ENCODE peak calls at places on chromosomes 5 and 9, in four cellular contexts. Y is stomach, A is GM12878, T is GM12891. J is an unnamed sample.
A peak's percentile ranks its signal among the peaks of the same experiment; 100 is the strongest.

GRCh38 chr5:55608595-55608994 is 73.8 kb upstream of the PLPP1 start:
- DNase-seq in Y (no peak), A (no peak), T (no peak), J (no peak)

GRCh38 chr5:77639624-77640023 is 1.1 kb upstream of the OTP start:
- DNase-seq in Y (no peak), A (no peak), T (no peak), J (no peak)

GRCh38 chr5:171445910-171446516 is 26.6 kb downstream of the FGF18 start:
- DNase-seq in Y (no peak), A (no peak), T (no peak), J (no peak)

GRCh38 chr5:4480528-4481404 is 659.4 kb upstream of the ADAMTS16 start:
- DNase-seq in Y (no peak), A (no peak), T (no peak), J (no peak)

GRCh38 chr9:2227468-2227867 is 212.3 kb downstream of the SMARCA2 start:
- DNase-seq in Y (no peak), A (no peak), T (no peak), J (no peak)

GRCh38 chr9:113705938-113706519 is 170.1 kb upstream of the ZNF618 start:
- DNase-seq in Y (peak; percentile 32), A (no peak), T (no peak), J (no peak)

GRCh38 chr5:37111426-37112382 is 137.5 kb downstream of the CPLANE1 start:
- DNase-seq in Y (no peak), A (peak; percentile 64), T (peak; percentile 15), J (peak; percentile 16)

GRCh38 chr9:116494815-116495634 is 192.1 kb upstream of the TRIM32 start:
- DNase-seq in Y (peak; percentile 43), A (no peak), T (no peak), J (no peak)

GRCh38 chr9:133155156-133155555 is 8.6 kb downstream of the GBGT1 start:
- DNase-seq in Y (no peak), A (no peak), T (no peak), J (no peak)

GRCh38 chr5:45411971-45412612 is 284.1 kb downstream of the HCN1 start:
- DNase-seq in Y (no peak), A (no peak), T (no peak), J (no peak)

GRCh38 chr9:81529556-81530193 is 159.7 kb downstream of the TLE1 start:
- DNase-seq in Y (peak; percentile 60), A (no peak), T (no peak), J (no peak)

GRCh38 chr9:97502222-97502983 is 937 bp downstream of the TMOD1 start:
- DNase-seq in Y (no peak), A (no peak), T (peak; percentile 37), J (peak; percentile 45)

GRCh38 chr9:110126457-110126856 is 81.5 kb downstream of the C9orf152 start:
- DNase-seq in Y (no peak), A (no peak), T (no peak), J (no peak)
- TF ChIP-seq POLR2AphosphoS5 in Y (no peak), A (no peak), T (no peak), J (no peak)

DNA sequence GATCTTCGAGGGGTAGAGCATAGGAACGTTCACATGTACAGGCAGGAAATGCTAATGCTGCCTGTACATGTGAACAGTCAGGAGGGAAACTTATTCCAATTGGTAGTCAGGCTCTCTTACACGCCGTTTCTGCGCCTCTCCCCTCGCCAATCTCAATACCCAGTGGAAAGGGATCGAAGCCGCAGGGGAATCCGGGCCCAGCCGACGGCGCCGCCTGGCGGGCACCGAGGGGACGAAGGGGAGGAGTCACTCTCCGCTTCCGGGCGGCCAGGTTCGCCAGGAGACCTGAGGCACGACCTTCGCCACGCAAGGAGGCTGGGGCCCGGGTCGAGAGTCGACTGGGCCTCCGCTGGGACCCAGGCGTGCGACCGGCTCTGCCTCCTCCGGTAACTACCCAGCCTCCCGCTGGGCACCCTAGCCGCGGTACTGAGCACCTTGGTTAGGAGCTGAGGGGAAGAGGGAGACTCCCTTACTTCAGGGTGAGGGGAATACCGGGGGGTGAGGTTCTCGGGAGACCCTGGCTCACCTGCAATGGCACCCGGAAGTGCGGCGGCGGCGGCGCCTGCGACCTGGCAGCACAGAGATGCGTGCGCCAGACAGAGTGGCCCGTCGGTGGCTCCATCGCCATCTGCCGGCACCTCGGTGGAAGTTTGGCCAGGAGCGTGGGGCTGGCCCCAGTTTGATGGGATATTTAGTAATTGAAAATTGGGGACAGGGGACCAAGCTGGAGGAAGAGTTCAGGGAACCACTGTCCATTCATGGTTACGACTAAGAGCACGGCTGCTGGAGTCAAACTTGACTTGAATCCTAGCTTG is at the start of gene PIGO:
- DNase-seq in Y (peak; percentile 92), A (no peak), T (peak; percentile 88), J (peak; percentile 89)
- TF ChIP-seq POLR2A in Y (no peak), A (peak; percentile 98), T (peak; percentile 87), J (peak; percentile 91)

GRCh38 chr9:129962376-129962765 is 80.6 kb downstream of the FNBP1 start:
- DNase-seq in Y (no peak), A (no peak), T (no peak), J (no peak)
- TF ChIP-seq POLR2AphosphoS5 in Y (no peak), A (no peak), T (no peak), J (no peak)

GRCh38 chr5:125290935-125291334 is 544.5 kb upstream of the ZNF608 start:
- DNase-seq in Y (no peak), A (no peak), T (no peak), J (no peak)
- TF ChIP-seq POLR2A in Y (no peak), A (no peak), T (no peak), J (no peak)

GRCh38 chr5:141618030-141618803 is 583 bp downstream of the DIAPH1 start:
- DNase-seq in Y (peak; percentile 88), A (no peak), T (no peak), J (no peak)
- TF ChIP-seq POLR2AphosphoS5 in Y (peak; percentile 83), A (no peak), T (no peak), J (no peak)

GRCh38 chr5:164636456-164636855 is 1131.0 kb downstream of the MAT2B start:
- DNase-seq in Y (no peak), A (no peak), T (no peak), J (no peak)

GRCh38 chr5:164637931-164638521 is 1132.6 kb downstream of the MAT2B start:
- DNase-seq in Y (no peak), A (no peak), T (no peak), J (no peak)
- TF ChIP-seq POLR2A in Y (no peak), A (no peak), T (no peak), J (no peak)

DNA sequence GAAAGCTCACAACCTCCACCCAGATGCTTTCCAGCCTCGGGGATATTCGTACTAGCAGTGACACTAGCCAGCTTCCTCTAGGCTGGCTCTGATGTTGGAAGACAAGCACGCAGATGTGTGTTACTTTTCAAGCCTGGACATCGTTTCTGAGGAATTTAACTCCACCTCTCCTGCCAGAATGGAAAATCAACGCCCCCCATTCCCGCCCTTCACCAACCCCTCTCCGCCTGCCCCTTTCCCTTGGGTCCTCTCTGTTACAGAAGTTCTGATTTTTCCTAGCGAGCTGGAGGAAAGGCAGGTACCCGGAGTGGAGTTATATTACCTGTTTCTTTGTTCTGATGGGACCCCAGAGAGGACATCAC is 543 bp upstream of the NNT start:
- DNase-seq in Y (peak; percentile 27), A (no peak), T (peak; percentile 13), J (peak; percentile 8)
- TF ChIP-seq POLR2AphosphoS5 in Y (peak; percentile 31), A (no peak), T (no peak), J (peak; percentile 40)

DNA sequence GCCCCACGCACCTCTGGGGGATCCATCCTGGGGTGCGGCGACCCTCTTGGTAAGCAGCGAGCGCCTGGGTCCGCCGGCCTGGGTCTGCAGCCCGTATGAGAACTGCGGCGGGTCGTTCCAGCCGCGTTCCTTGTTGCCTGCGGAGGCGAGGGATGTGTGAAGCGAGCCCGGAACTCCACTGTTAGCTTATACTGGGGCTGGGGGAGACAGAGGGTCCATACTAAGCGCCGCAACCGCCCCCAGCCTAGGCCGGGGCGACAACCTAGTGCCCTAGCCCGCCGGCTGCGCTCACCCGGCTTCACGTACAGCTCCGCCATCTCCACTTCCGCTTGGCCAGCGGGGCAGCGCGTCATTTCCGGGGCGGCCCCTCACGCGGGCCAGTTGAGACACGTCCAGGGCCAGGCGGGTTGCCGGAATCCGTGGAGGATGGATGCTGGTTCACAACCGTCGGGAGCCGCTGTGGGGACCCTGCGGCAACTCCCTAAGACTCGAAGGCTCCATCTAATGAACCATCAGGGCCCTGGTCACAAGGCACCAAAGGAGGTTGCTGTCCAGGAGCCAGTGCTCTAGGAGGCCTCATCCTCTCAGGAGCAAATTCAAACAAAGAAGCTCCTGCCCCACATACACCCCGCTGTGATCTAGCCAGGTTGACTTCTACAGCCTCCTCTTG is at the start of gene SRA1:
- DNase-seq in Y (peak; percentile 95), A (peak; percentile 60), T (peak; percentile 91), J (peak; percentile 96)
- TF ChIP-seq POLR2A in Y (no peak), A (peak; percentile 97), T (peak; percentile 97), J (peak; percentile 99)

GRCh38 chr5:89615839-89616518 is 733.0 kb upstream of the MEF2C start:
- DNase-seq in Y (no peak), A (no peak), T (no peak), J (no peak)
- TF ChIP-seq POLR2AphosphoS5 in Y (no peak), A (no peak), T (no peak), J (no peak)

DNA sequence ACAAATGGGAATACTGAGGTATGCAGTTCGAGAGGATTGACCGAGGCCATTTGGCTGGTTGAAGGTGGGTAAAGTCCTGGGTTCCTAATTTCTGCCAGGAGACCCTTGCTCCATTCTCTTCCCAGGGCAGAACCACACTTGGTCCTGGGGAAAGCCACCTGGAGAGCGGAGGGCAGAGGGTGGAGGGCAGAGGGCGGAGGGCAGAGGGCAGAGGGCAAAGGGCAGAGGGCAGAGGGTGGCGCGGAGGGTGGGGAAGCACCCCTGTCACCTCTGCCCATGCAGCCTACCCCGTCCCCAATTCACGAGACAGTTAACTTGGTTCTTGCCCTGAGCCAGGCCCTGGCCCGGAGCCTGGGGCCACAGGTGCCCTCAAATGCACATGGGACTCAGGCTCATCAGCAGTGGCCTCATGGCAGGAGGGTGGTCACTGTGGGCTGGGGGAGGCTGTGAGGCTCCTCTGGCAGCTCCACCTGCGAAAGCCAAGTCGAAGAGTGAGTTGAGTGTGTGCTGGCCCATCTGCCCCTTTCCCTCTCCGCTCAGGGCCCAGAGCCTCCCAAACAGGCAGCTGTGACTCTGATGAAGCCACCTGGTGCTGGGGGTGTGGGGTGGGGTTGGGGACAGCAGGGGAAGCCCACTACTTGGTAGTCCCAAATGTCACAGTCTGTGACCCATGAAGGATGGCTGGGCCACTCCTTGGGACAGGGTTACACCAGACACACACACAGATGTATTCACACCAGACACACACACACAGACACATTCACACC is 28.0 kb upstream of the FCN1 start:
- DNase-seq in Y (no peak), A (no peak), T (no peak), J (no peak)
- TF ChIP-seq POLR2A in Y (no peak), A (no peak), T (no peak), J (no peak)

J was measured in GM12892.